ENCODE peak calls at places on chromosomes 3 and 15, in five cellular contexts. One of them, this sample, is unnamed.

GRCh38 chr15:63811942-63812341 is 21.8 kb downstream of the HERC1 start:
- DNase-seq in right lobe of liver: no peak
- DNase-seq in AG04450: no peak
- DNase-seq in fibroblast of lung: no peak
- DNase-seq in GM12865: no peak
- DNase-seq in this sample: no peak

GRCh38 chr3:20700702-20701101 is 514.7 kb upstream of the SGO1 start:
- DNase-seq in right lobe of liver: no peak
- DNase-seq in fibroblast of lung: no peak
- DNase-seq in AG04450: no peak
- DNase-seq in GM12865: no peak
- DNase-seq in this sample: no peak

GRCh38 chr3:99867594-99868437 is 50.2 kb downstream of the CMSS1 start:
- DNase-seq in AG04450: no peak
- DNase-seq in fibroblast of lung: no peak
- DNase-seq in right lobe of liver: no peak
- DNase-seq in GM12865: peak
- DNase-seq in this sample: no peak

GRCh38 chr3:126117786-126118185 is 33.9 kb upstream of the SLC41A3 start:
- DNase-seq in right lobe of liver: peak
- DNase-seq in AG04450: no peak
- DNase-seq in GM12865: no peak
- DNase-seq in fibroblast of lung: no peak
- DNase-seq in this sample: no peak

GRCh38 chr3:42662037-42662812 is 8.7 kb downstream of the ZBTB47 start:
- DNase-seq in AG04450: no peak
- DNase-seq in fibroblast of lung: no peak
- DNase-seq in right lobe of liver: no peak
- DNase-seq in GM12865: no peak
- DNase-seq in this sample: peak

GRCh38 chr3:131568460-131568859 is 65.7 kb upstream of the MRPL3 start:
- DNase-seq in GM12865: no peak
- DNase-seq in fibroblast of lung: no peak
- DNase-seq in AG04450: no peak
- DNase-seq in right lobe of liver: no peak
- DNase-seq in this sample: no peak

GRCh38 chr3:57170946-57171345 is 5.8 kb upstream of the IL17RD start:
- DNase-seq in GM12865: no peak
- DNase-seq in fibroblast of lung: no peak
- DNase-seq in AG04450: no peak
- DNase-seq in right lobe of liver: no peak
- DNase-seq in this sample: no peak

GRCh38 chr3:29440321-29441019 is 159.6 kb downstream of the RBMS3 start:
- DNase-seq in right lobe of liver: no peak
- DNase-seq in fibroblast of lung: no peak
- DNase-seq in AG04450: no peak
- DNase-seq in GM12865: no peak
- DNase-seq in this sample: no peak

GRCh38 chr3:150286390-150287147 is 121.5 kb upstream of the TSC22D2 start:
- DNase-seq in right lobe of liver: no peak
- DNase-seq in fibroblast of lung: peak
- DNase-seq in GM12865: peak
- DNase-seq in AG04450: no peak
- DNase-seq in this sample: peak

GRCh38 chr15:60912984-60913697 is 316.0 kb downstream of the RORA start:
- DNase-seq in AG04450: no peak
- DNase-seq in fibroblast of lung: no peak
- DNase-seq in right lobe of liver: peak
- DNase-seq in GM12865: peak
- DNase-seq in this sample: no peak

GRCh38 chr15:72116680-72117447 is 1.1 kb downstream of the MYO9A start:
- DNase-seq in GM12865: peak
- DNase-seq in right lobe of liver: peak
- DNase-seq in fibroblast of lung: peak
- DNase-seq in AG04450: no peak
- DNase-seq in this sample: no peak

GRCh38 chr3:58369038-58369437 is 36.3 kb downstream of the PXK start:
- DNase-seq in GM12865: no peak
- DNase-seq in fibroblast of lung: no peak
- DNase-seq in AG04450: no peak
- DNase-seq in right lobe of liver: no peak
- DNase-seq in this sample: no peak

GRCh38 chr3:54121404-54122045 is 827 bp upstream of the CACNA2D3 start:
- DNase-seq in AG04450: no peak
- DNase-seq in right lobe of liver: no peak
- DNase-seq in GM12865: no peak
- DNase-seq in fibroblast of lung: no peak
- DNase-seq in this sample: no peak

GRCh38 chr3:175386630-175387029 is 527.5 kb downstream of the NAALADL2 start:
- DNase-seq in GM12865: no peak
- DNase-seq in right lobe of liver: no peak
- DNase-seq in AG04450: peak
- DNase-seq in fibroblast of lung: peak
- DNase-seq in this sample: no peak

GRCh38 chr15:70267879-70268278 is 170.2 kb upstream of the TLE3 start:
- DNase-seq in right lobe of liver: no peak
- DNase-seq in fibroblast of lung: peak
- DNase-seq in GM12865: no peak
- DNase-seq in AG04450: no peak
- DNase-seq in this sample: no peak

GRCh38 chr15:68340711-68341671 is 63.4 kb downstream of the FEM1B start:
- DNase-seq in fibroblast of lung: no peak
- DNase-seq in right lobe of liver: no peak
- DNase-seq in GM12865: no peak
- DNase-seq in AG04450: no peak
- DNase-seq in this sample: no peak

GRCh38 chr3:112086857-112087524 is 802 bp downstream of the C3orf52 start:
- DNase-seq in fibroblast of lung: no peak
- DNase-seq in right lobe of liver: no peak
- DNase-seq in AG04450: no peak
- DNase-seq in GM12865: no peak
- DNase-seq in this sample: no peak

GRCh38 chr3:113551821-113552220 is 19.5 kb downstream of the SIDT1 start:
- DNase-seq in GM12865: no peak
- DNase-seq in fibroblast of lung: no peak
- DNase-seq in right lobe of liver: no peak
- DNase-seq in AG04450: no peak
- DNase-seq in this sample: no peak

GRCh38 chr3:179768080-179768479 is 115.2 kb downstream of the USP13 start:
- DNase-seq in AG04450: peak
- DNase-seq in GM12865: no peak
- DNase-seq in right lobe of liver: no peak
- DNase-seq in fibroblast of lung: peak
- DNase-seq in this sample: no peak

DNA sequence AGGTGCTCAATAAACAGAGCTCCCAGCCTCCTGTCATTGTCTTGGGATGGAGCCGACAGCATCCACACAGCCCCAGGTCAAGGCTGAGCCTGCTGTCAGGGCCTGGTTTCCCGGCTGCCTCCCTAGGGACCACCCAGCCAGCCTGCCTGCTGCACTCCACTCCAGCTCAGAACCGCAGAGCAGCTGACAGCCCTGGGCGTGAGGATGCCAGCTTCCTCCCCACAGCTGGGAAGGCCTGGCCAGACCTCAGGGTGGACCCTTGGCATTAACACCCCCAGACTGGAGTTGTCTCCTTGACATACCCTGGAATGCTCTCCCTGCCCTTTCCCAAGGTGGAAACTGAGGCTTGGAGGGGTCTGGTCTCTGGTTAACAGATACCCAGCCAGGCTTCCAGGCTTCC is 112.0 kb downstream of the WNT7A start:
- DNase-seq in GM12865: no peak
- DNase-seq in right lobe of liver: no peak
- DNase-seq in fibroblast of lung: no peak
- DNase-seq in AG04450: no peak
- DNase-seq in this sample: no peak
- TF ChIP-seq CTCF in GM12865: no peak
- TF ChIP-seq CTCF in right lobe of liver: no peak
- TF ChIP-seq CTCF in fibroblast of lung: no peak
- TF ChIP-seq CTCF in AG04450: no peak
- TF ChIP-seq CTCF in this sample: no peak

DNA sequence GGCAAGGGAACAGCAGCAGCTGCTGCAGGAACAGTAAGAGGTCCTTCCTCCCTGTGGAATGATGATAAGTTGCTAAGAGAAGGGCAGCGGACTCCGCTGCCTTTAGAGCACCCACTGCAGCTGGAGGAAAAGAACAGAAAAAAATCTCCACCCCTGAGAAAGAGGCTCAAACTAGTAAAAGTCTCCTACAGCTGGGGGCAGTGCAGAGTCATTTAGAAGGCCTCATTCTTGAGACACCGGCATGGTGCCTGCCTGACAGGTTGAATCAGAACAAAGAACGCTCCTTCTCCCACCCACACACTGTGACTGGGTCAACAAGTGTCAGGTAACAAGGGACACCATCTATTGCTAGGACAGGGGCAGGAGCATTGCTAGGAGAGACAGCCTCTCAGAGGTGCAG is 188.4 kb downstream of the ABHD5 start:
- DNase-seq in GM12865: peak
- DNase-seq in AG04450: no peak
- DNase-seq in fibroblast of lung: no peak
- DNase-seq in right lobe of liver: no peak
- DNase-seq in this sample: peak
- TF ChIP-seq CTCF in GM12865: peak
- TF ChIP-seq CTCF in AG04450: peak
- TF ChIP-seq CTCF in fibroblast of lung: peak
- TF ChIP-seq CTCF in right lobe of liver: peak
- TF ChIP-seq CTCF in this sample: peak

GRCh38 chr3:74630602-74631001 is 16.1 kb upstream of the CNTN3 start:
- DNase-seq in AG04450: no peak
- DNase-seq in GM12865: no peak
- DNase-seq in right lobe of liver: no peak
- DNase-seq in fibroblast of lung: peak
- DNase-seq in this sample: no peak
- TF ChIP-seq CTCF in AG04450: peak
- TF ChIP-seq CTCF in GM12865: no peak
- TF ChIP-seq CTCF in right lobe of liver: peak
- TF ChIP-seq CTCF in fibroblast of lung: peak
- TF ChIP-seq CTCF in this sample: no peak

DNA sequence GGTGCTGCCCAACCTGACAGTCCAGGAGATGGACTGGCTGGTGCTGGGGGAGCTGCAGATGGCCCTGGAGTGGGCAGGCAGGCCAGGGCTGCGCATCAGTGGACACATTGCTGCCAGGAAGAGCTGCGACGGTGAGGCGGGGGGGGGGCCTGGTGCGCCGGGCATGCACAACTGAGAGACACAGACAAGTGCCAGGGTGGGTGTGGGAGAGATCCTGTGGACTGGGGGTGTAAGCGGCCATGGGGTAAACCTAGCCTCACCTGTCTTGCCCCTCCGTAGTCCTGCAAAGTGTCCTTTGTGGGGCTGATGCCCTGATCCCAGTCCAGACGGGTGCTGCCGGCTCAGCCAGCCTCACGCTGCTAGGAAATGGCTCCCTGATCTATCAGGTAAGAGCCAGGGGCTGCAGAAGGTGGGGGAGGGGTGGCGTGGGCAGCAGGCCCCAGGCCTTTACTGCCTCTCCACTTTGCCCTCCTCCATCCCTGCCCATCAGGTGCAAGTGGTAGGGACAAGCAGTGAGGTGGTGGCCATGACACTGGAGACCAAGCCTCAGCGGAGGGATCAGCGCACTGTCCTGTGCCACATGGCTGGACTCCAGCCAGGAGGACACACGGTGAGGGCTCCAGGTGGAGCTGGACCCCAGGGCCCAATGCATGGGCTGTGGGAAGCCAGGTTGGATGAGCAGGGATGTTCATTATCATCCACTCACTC is 3.3 kb downstream of the CHRD start:
- DNase-seq in fibroblast of lung: no peak
- DNase-seq in AG04450: no peak
- DNase-seq in GM12865: no peak
- DNase-seq in right lobe of liver: no peak
- DNase-seq in this sample: no peak
- TF ChIP-seq CTCF in fibroblast of lung: no peak
- TF ChIP-seq CTCF in AG04450: no peak
- TF ChIP-seq CTCF in GM12865: no peak
- TF ChIP-seq CTCF in right lobe of liver: no peak
- TF ChIP-seq CTCF in this sample: no peak

DNA sequence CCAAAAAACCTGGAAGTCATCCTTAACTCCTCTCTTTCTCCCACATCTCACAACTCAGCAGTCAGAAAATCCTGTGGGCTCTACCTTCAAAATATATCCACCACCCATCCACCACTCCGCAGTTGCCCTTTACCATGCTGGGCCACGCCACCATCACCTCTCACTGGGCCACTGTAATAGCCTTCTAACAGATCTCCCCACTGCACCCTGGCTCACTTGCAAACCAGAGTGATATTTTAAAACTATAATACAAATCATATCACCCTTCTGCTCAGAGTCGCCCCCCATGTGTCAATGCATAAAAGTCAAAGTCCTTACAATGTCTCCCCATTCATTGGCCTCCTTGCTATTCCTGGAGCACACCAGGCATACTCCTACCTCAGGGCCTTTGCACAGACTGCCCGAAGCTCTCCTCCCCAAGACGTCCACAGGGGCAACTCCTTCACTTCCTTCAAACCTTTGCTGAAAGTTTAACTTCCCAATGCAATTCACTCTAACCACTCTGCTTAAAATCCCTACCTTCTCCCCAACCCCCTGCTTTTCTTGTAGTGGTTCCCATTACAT is 1.5 kb upstream of the LIPC start:
- DNase-seq in GM12865: no peak
- DNase-seq in right lobe of liver: no peak
- DNase-seq in fibroblast of lung: no peak
- DNase-seq in AG04450: no peak
- DNase-seq in this sample: no peak
- TF ChIP-seq CTCF in GM12865: no peak
- TF ChIP-seq CTCF in right lobe of liver: no peak
- TF ChIP-seq CTCF in fibroblast of lung: no peak
- TF ChIP-seq CTCF in AG04450: no peak
- TF ChIP-seq CTCF in this sample: no peak

GRCh38 chr3:11780341-11780740 is 66.3 kb downstream of the TAMM41 start:
- DNase-seq in AG04450: no peak
- DNase-seq in GM12865: no peak
- DNase-seq in fibroblast of lung: no peak
- DNase-seq in right lobe of liver: no peak
- DNase-seq in this sample: no peak

GRCh38 chr3:11784962-11785361 is 61.7 kb downstream of the TAMM41 start:
- DNase-seq in right lobe of liver: no peak
- DNase-seq in AG04450: no peak
- DNase-seq in fibroblast of lung: no peak
- DNase-seq in GM12865: peak
- DNase-seq in this sample: peak
- TF ChIP-seq CTCF in right lobe of liver: no peak
- TF ChIP-seq CTCF in AG04450: no peak
- TF ChIP-seq CTCF in fibroblast of lung: no peak
- TF ChIP-seq CTCF in GM12865: no peak
- TF ChIP-seq CTCF in this sample: no peak

GRCh38 chr3:158313344-158313927 is 203.5 kb downstream of the RSRC1 start:
- DNase-seq in GM12865: peak
- DNase-seq in AG04450: no peak
- DNase-seq in right lobe of liver: no peak
- DNase-seq in fibroblast of lung: peak
- DNase-seq in this sample: peak
- TF ChIP-seq CTCF in GM12865: peak
- TF ChIP-seq CTCF in AG04450: peak
- TF ChIP-seq CTCF in right lobe of liver: peak
- TF ChIP-seq CTCF in fibroblast of lung: peak
- TF ChIP-seq CTCF in this sample: peak